ENCODE peak calls at places on chromosomes 7 and 10, in nine cellular contexts. One of them, this sample, is unnamed.

GRCh38 chr7:41118490-41118889 is 584.4 kb downstream of the INHBA start:
- DNase-seq in activated B cell treated with CpG ODN at 0.5 μM for 24 hours: no peak
- DNase-seq in kidney: no peak
- DNase-seq in omental fat pad: no peak
- DNase-seq in CD8-positive, alpha-beta T cell: no peak
- DNase-seq in fibroblast of lung: no peak
- DNase-seq in GM20000: no peak
- DNase-seq in fibroblast of the aortic adventitia: no peak
- DNase-seq in IMR-90: no peak
- DNase-seq in this sample: no peak

GRCh38 chr7:32142649-32143048 is 72.4 kb upstream of the PDE1C start:
- DNase-seq in fibroblast of lung: peak; percentile 90
- DNase-seq in CD8-positive, alpha-beta T cell: no peak
- DNase-seq in omental fat pad: no peak
- DNase-seq in fibroblast of the aortic adventitia: peak; percentile 57
- DNase-seq in activated B cell treated with CpG ODN at 0.5 μM for 24 hours: no peak
- DNase-seq in kidney: no peak
- DNase-seq in GM20000: no peak
- DNase-seq in IMR-90: peak; percentile 80
- DNase-seq in this sample: no peak

GRCh38 chr10:15540729-15541128 is 169.6 kb upstream of the FAM171A1 start:
- DNase-seq in activated B cell treated with CpG ODN at 0.5 μM for 24 hours: no peak
- DNase-seq in omental fat pad: no peak
- DNase-seq in fibroblast of the aortic adventitia: no peak
- DNase-seq in CD8-positive, alpha-beta T cell: no peak
- DNase-seq in IMR-90: no peak
- DNase-seq in kidney: no peak
- DNase-seq in fibroblast of lung: no peak
- DNase-seq in GM20000: no peak
- DNase-seq in this sample: no peak

GRCh38 chr10:86815035-86815617 is 58.7 kb downstream of the BMPR1A start:
- DNase-seq in kidney: no peak
- DNase-seq in omental fat pad: no peak
- DNase-seq in fibroblast of the aortic adventitia: peak; percentile 74
- DNase-seq in GM20000: no peak
- DNase-seq in activated B cell treated with CpG ODN at 0.5 μM for 24 hours: no peak
- DNase-seq in IMR-90: peak; percentile 65
- DNase-seq in CD8-positive, alpha-beta T cell: no peak
- DNase-seq in fibroblast of lung: peak; percentile 63
- DNase-seq in this sample: no peak

GRCh38 chr7:50528266-50529092 is 36.7 kb downstream of the DDC start:
- DNase-seq in IMR-90: no peak
- DNase-seq in omental fat pad: no peak
- DNase-seq in activated B cell treated with CpG ODN at 0.5 μM for 24 hours: no peak
- DNase-seq in fibroblast of the aortic adventitia: no peak
- DNase-seq in fibroblast of lung: no peak
- DNase-seq in GM20000: no peak
- DNase-seq in kidney: no peak
- DNase-seq in CD8-positive, alpha-beta T cell: no peak
- DNase-seq in this sample: no peak

GRCh38 chr7:18177815-18178660 is 150.4 kb upstream of the PRPS1L1 start:
- DNase-seq in IMR-90: no peak
- DNase-seq in omental fat pad: no peak
- DNase-seq in GM20000: peak; percentile 51
- DNase-seq in fibroblast of lung: peak; percentile 81
- DNase-seq in fibroblast of the aortic adventitia: peak; percentile 64
- DNase-seq in activated B cell treated with CpG ODN at 0.5 μM for 24 hours: no peak
- DNase-seq in CD8-positive, alpha-beta T cell: no peak
- DNase-seq in kidney: no peak
- DNase-seq in this sample: no peak

GRCh38 chr10:29105516-29106215 is 183.2 kb upstream of the LYZL1 start:
- DNase-seq in omental fat pad: no peak
- DNase-seq in fibroblast of the aortic adventitia: peak; percentile 93
- DNase-seq in IMR-90: peak; percentile 86
- DNase-seq in kidney: no peak
- DNase-seq in activated B cell treated with CpG ODN at 0.5 μM for 24 hours: no peak
- DNase-seq in CD8-positive, alpha-beta T cell: no peak
- DNase-seq in fibroblast of lung: peak; percentile 92
- DNase-seq in GM20000: no peak
- DNase-seq in this sample: no peak

GRCh38 chr10:106900041-106900674 is 264.3 kb downstream of the SORCS1 start:
- DNase-seq in fibroblast of the aortic adventitia: no peak
- DNase-seq in omental fat pad: no peak
- DNase-seq in IMR-90: no peak
- DNase-seq in CD8-positive, alpha-beta T cell: no peak
- DNase-seq in activated B cell treated with CpG ODN at 0.5 μM for 24 hours: no peak
- DNase-seq in GM20000: no peak
- DNase-seq in kidney: no peak
- DNase-seq in fibroblast of lung: no peak
- DNase-seq in this sample: no peak

GRCh38 chr7:150989456-150989855 is 1.4 kb upstream of the NOS3 start:
- DNase-seq in activated B cell treated with CpG ODN at 0.5 μM for 24 hours: no peak
- DNase-seq in kidney: no peak
- DNase-seq in IMR-90: no peak
- DNase-seq in CD8-positive, alpha-beta T cell: no peak
- DNase-seq in fibroblast of lung: no peak
- DNase-seq in omental fat pad: no peak
- DNase-seq in fibroblast of the aortic adventitia: no peak
- DNase-seq in GM20000: no peak
- DNase-seq in this sample: no peak
- TF ChIP-seq CTCF in activated B cell treated with CpG ODN at 0.5 μM for 24 hours: no peak
- TF ChIP-seq CTCF in kidney: no peak
- TF ChIP-seq CTCF in IMR-90: no peak
- TF ChIP-seq CTCF in CD8-positive, alpha-beta T cell: no peak
- TF ChIP-seq CTCF in fibroblast of lung: no peak
- TF ChIP-seq CTCF in omental fat pad: no peak
- TF ChIP-seq CTCF in fibroblast of the aortic adventitia: no peak
- TF ChIP-seq CTCF in GM20000: no peak
- TF ChIP-seq CTCF in this sample: no peak

GRCh38 chr10:52779541-52780390 is 7.2 kb upstream of the MBL2 start:
- DNase-seq in kidney: no peak
- DNase-seq in omental fat pad: peak; percentile 48
- DNase-seq in IMR-90: peak; percentile 53
- DNase-seq in fibroblast of the aortic adventitia: peak; percentile 60
- DNase-seq in CD8-positive, alpha-beta T cell: no peak
- DNase-seq in activated B cell treated with CpG ODN at 0.5 μM for 24 hours: no peak
- DNase-seq in GM20000: peak; percentile 82
- DNase-seq in fibroblast of lung: peak; percentile 30
- DNase-seq in this sample: peak; percentile 90

GRCh38 chr10:52780391-52781155 is 8.0 kb upstream of the MBL2 start:
- DNase-seq in fibroblast of lung: no peak
- DNase-seq in GM20000: no peak
- DNase-seq in IMR-90: no peak
- DNase-seq in activated B cell treated with CpG ODN at 0.5 μM for 24 hours: no peak
- DNase-seq in kidney: no peak
- DNase-seq in fibroblast of the aortic adventitia: no peak
- DNase-seq in omental fat pad: no peak
- DNase-seq in CD8-positive, alpha-beta T cell: no peak
- DNase-seq in this sample: no peak

GRCh38 chr10:52776471-52776903 is 3.9 kb upstream of the MBL2 start:
- DNase-seq in fibroblast of lung: no peak
- DNase-seq in IMR-90: no peak
- DNase-seq in GM20000: no peak
- DNase-seq in CD8-positive, alpha-beta T cell: no peak
- DNase-seq in omental fat pad: no peak
- DNase-seq in activated B cell treated with CpG ODN at 0.5 μM for 24 hours: no peak
- DNase-seq in kidney: no peak
- DNase-seq in fibroblast of the aortic adventitia: no peak
- DNase-seq in this sample: no peak

GRCh38 chr10:52777414-52777813 is 4.8 kb upstream of the MBL2 start:
- DNase-seq in activated B cell treated with CpG ODN at 0.5 μM for 24 hours: no peak
- DNase-seq in IMR-90: no peak
- DNase-seq in GM20000: no peak
- DNase-seq in fibroblast of the aortic adventitia: no peak
- DNase-seq in omental fat pad: no peak
- DNase-seq in kidney: no peak
- DNase-seq in CD8-positive, alpha-beta T cell: no peak
- DNase-seq in fibroblast of lung: no peak
- DNase-seq in this sample: no peak

DNA sequence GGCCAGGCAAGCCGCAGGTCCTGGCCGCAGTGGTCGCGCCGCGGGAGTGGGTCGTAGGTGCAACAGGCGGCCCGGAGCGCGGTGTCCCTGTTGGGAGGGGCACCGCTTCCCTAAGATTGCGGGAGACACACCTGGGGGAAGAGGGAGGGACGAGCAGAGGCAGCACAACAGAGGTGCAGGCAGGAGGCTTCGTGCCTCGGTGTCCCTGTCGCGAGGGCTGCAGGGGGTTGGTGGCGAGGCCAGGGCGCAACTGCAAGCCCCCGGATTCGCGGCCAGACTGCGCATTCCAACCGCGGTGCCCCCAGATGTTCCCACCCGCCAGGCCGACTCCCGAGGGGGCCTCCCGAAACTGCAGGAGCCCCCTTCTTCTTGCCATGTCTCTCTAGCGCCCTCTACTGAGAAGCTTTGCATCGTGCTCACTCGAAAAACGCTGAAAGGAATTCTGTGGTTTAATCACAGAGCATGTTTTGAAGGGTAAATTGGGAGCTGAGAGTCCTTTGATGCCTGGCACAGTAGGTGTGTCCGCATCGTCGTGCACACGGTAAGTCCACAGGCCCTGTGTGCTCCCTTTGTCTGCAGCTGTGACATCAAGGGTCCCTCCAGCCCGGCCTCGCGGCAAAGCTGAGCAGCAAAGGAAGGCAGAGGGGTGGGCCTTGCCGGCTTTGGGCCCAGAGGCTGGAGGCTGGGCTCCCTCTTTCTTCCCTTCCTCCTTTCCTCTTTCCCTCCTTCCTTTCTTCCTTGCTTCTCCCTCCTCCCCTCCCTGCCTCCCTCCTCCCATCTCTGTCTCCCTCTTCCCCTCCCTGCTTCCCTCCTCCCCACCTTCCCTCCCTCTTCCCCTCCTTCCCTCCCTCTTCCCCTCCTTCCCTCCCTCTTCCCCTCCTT is 6.2 kb upstream of the MBL2 start:
- DNase-seq in omental fat pad: no peak
- DNase-seq in IMR-90: peak; percentile 18
- DNase-seq in kidney: no peak
- DNase-seq in GM20000: no peak
- DNase-seq in fibroblast of the aortic adventitia: peak; percentile 21
- DNase-seq in CD8-positive, alpha-beta T cell: no peak
- DNase-seq in fibroblast of lung: peak; percentile 28
- DNase-seq in activated B cell treated with CpG ODN at 0.5 μM for 24 hours: no peak
- DNase-seq in this sample: no peak
- TF ChIP-seq CTCF in omental fat pad: no peak
- TF ChIP-seq CTCF in IMR-90: peak; percentile 46
- TF ChIP-seq CTCF in kidney: no peak
- TF ChIP-seq CTCF in GM20000: peak; percentile 7
- TF ChIP-seq CTCF in fibroblast of the aortic adventitia: peak; percentile 49
- TF ChIP-seq CTCF in CD8-positive, alpha-beta T cell: no peak
- TF ChIP-seq CTCF in fibroblast of lung: peak; percentile 71
- TF ChIP-seq CTCF in activated B cell treated with CpG ODN at 0.5 μM for 24 hours: no peak
- TF ChIP-seq CTCF in this sample: peak; percentile 18

GRCh38 chr7:85022064-85022697 is 164.7 kb downstream of the SEMA3D start:
- DNase-seq in fibroblast of the aortic adventitia: no peak
- DNase-seq in kidney: no peak
- DNase-seq in CD8-positive, alpha-beta T cell: no peak
- DNase-seq in omental fat pad: no peak
- DNase-seq in activated B cell treated with CpG ODN at 0.5 μM for 24 hours: no peak
- DNase-seq in fibroblast of lung: no peak
- DNase-seq in IMR-90: no peak
- DNase-seq in GM20000: no peak
- DNase-seq in this sample: no peak

GRCh38 chr7:85019778-85020177 is 167.1 kb downstream of the SEMA3D start:
- DNase-seq in kidney: no peak
- DNase-seq in CD8-positive, alpha-beta T cell: no peak
- DNase-seq in fibroblast of lung: no peak
- DNase-seq in IMR-90: no peak
- DNase-seq in activated B cell treated with CpG ODN at 0.5 μM for 24 hours: no peak
- DNase-seq in fibroblast of the aortic adventitia: no peak
- DNase-seq in omental fat pad: no peak
- DNase-seq in GM20000: no peak
- DNase-seq in this sample: no peak

GRCh38 chr7:85025312-85025756 is 161.5 kb downstream of the SEMA3D start:
- DNase-seq in IMR-90: no peak
- DNase-seq in activated B cell treated with CpG ODN at 0.5 μM for 24 hours: no peak
- DNase-seq in fibroblast of the aortic adventitia: peak; percentile 66
- DNase-seq in CD8-positive, alpha-beta T cell: no peak
- DNase-seq in GM20000: no peak
- DNase-seq in kidney: peak; percentile 44
- DNase-seq in omental fat pad: no peak
- DNase-seq in fibroblast of lung: peak; percentile 66
- DNase-seq in this sample: no peak

GRCh38 chr7:85021090-85021704 is 165.7 kb downstream of the SEMA3D start:
- DNase-seq in CD8-positive, alpha-beta T cell: no peak
- DNase-seq in activated B cell treated with CpG ODN at 0.5 μM for 24 hours: no peak
- DNase-seq in GM20000: no peak
- DNase-seq in fibroblast of lung: no peak
- DNase-seq in IMR-90: peak; percentile 31
- DNase-seq in kidney: no peak
- DNase-seq in fibroblast of the aortic adventitia: peak; percentile 28
- DNase-seq in omental fat pad: no peak
- DNase-seq in this sample: no peak

GRCh38 chr7:85023066-85023687 is 163.7 kb downstream of the SEMA3D start:
- DNase-seq in omental fat pad: no peak
- DNase-seq in fibroblast of the aortic adventitia: peak; percentile 76
- DNase-seq in kidney: no peak
- DNase-seq in activated B cell treated with CpG ODN at 0.5 μM for 24 hours: no peak
- DNase-seq in IMR-90: peak; percentile 58
- DNase-seq in GM20000: no peak
- DNase-seq in fibroblast of lung: peak; percentile 19
- DNase-seq in CD8-positive, alpha-beta T cell: no peak
- DNase-seq in this sample: no peak
- TF ChIP-seq CTCF in omental fat pad: peak; percentile 64
- TF ChIP-seq CTCF in fibroblast of the aortic adventitia: peak; percentile 54
- TF ChIP-seq CTCF in kidney: peak; percentile 55
- TF ChIP-seq CTCF in activated B cell treated with CpG ODN at 0.5 μM for 24 hours: peak; percentile 47
- TF ChIP-seq CTCF in IMR-90: peak; percentile 78
- TF ChIP-seq CTCF in GM20000: no peak
- TF ChIP-seq CTCF in fibroblast of lung: peak; percentile 39
- TF ChIP-seq CTCF in CD8-positive, alpha-beta T cell: peak; percentile 69
- TF ChIP-seq CTCF in this sample: peak; percentile 97

GRCh38 chr10:114398587-114399331 is 5.5 kb downstream of the AFAP1L2 start:
- DNase-seq in activated B cell treated with CpG ODN at 0.5 μM for 24 hours: no peak
- DNase-seq in IMR-90: no peak
- DNase-seq in fibroblast of the aortic adventitia: no peak
- DNase-seq in omental fat pad: no peak
- DNase-seq in kidney: no peak
- DNase-seq in fibroblast of lung: no peak
- DNase-seq in CD8-positive, alpha-beta T cell: no peak
- DNase-seq in GM20000: no peak
- DNase-seq in this sample: no peak

GRCh38 chr10:114399576-114399975 is 4.7 kb downstream of the AFAP1L2 start:
- DNase-seq in CD8-positive, alpha-beta T cell: no peak
- DNase-seq in GM20000: no peak
- DNase-seq in fibroblast of the aortic adventitia: no peak
- DNase-seq in kidney: no peak
- DNase-seq in activated B cell treated with CpG ODN at 0.5 μM for 24 hours: no peak
- DNase-seq in omental fat pad: no peak
- DNase-seq in IMR-90: no peak
- DNase-seq in fibroblast of lung: peak; percentile 32
- DNase-seq in this sample: no peak

GRCh38 chr10:114396455-114396854 is 7.8 kb downstream of the AFAP1L2 start:
- DNase-seq in fibroblast of the aortic adventitia: no peak
- DNase-seq in kidney: no peak
- DNase-seq in CD8-positive, alpha-beta T cell: no peak
- DNase-seq in omental fat pad: no peak
- DNase-seq in GM20000: no peak
- DNase-seq in IMR-90: no peak
- DNase-seq in fibroblast of lung: no peak
- DNase-seq in activated B cell treated with CpG ODN at 0.5 μM for 24 hours: no peak
- DNase-seq in this sample: no peak

GRCh38 chr10:114395361-114396022 is 8.8 kb downstream of the AFAP1L2 start:
- DNase-seq in GM20000: no peak
- DNase-seq in omental fat pad: no peak
- DNase-seq in kidney: no peak
- DNase-seq in fibroblast of lung: no peak
- DNase-seq in CD8-positive, alpha-beta T cell: no peak
- DNase-seq in fibroblast of the aortic adventitia: no peak
- DNase-seq in activated B cell treated with CpG ODN at 0.5 μM for 24 hours: no peak
- DNase-seq in IMR-90: no peak
- DNase-seq in this sample: no peak

GRCh38 chr10:114397651-114398145 is 6.6 kb downstream of the AFAP1L2 start:
- DNase-seq in kidney: no peak
- DNase-seq in CD8-positive, alpha-beta T cell: no peak
- DNase-seq in activated B cell treated with CpG ODN at 0.5 μM for 24 hours: no peak
- DNase-seq in fibroblast of lung: peak; percentile 41
- DNase-seq in omental fat pad: no peak
- DNase-seq in IMR-90: no peak
- DNase-seq in fibroblast of the aortic adventitia: peak; percentile 16
- DNase-seq in GM20000: no peak
- DNase-seq in this sample: no peak
- TF ChIP-seq CTCF in kidney: no peak
- TF ChIP-seq CTCF in CD8-positive, alpha-beta T cell: no peak
- TF ChIP-seq CTCF in activated B cell treated with CpG ODN at 0.5 μM for 24 hours: no peak
- TF ChIP-seq CTCF in fibroblast of lung: no peak
- TF ChIP-seq CTCF in omental fat pad: no peak
- TF ChIP-seq CTCF in IMR-90: no peak
- TF ChIP-seq CTCF in fibroblast of the aortic adventitia: no peak
- TF ChIP-seq CTCF in GM20000: no peak
- TF ChIP-seq CTCF in this sample: no peak